ENCODE peak calls at places on chromosome 18, in eight cellular contexts. Y, W, K, N, G, U, J and M are unnamed samples.
A peak's percentile ranks its signal among the peaks of the same experiment; 100 is the strongest.

GRCh38 chr18:36449451-36449850 is 151.9 kb downstream of the FHOD3 start:
- DNase-seq in Y (no peak), W (no peak), K (no peak), N (no peak), G (no peak), U (no peak), J (no peak), M (no peak)

GRCh38 chr18:13070460-13070859 is 79.3 kb downstream of the CEP192 start:
- DNase-seq in Y (no peak), W (no peak), K (peak; percentile 39), N (no peak), G (no peak), U (no peak), J (no peak), M (no peak)

GRCh38 chr18:73597832-73598615 is 549.6 kb downstream of the FBXO15 start:
- DNase-seq in Y (peak; percentile 72), W (no peak), K (no peak), N (no peak), G (no peak), U (no peak), J (no peak), M (peak; percentile 0)

GRCh38 chr18:42514522-42514921 is 559.5 kb downstream of the PIK3C3 start:
- DNase-seq in Y (peak; percentile 26), W (no peak), K (no peak), N (no peak), G (no peak), U (no peak), J (no peak), M (no peak)

GRCh38 chr18:35993013-35993412 is 20.5 kb downstream of the RMP24 start:
- DNase-seq in Y (no peak), W (no peak), K (no peak), N (no peak), G (no peak), U (no peak), J (no peak), M (no peak)

GRCh38 chr18:77223653-77224052 is 26.0 kb upstream of the GALR1 start:
- DNase-seq in Y (peak; percentile 68), W (no peak), K (peak; percentile 51), N (peak; percentile 22), G (no peak), U (no peak), J (no peak), M (no peak)

GRCh38 chr18:2978626-2979025 is 34.3 kb downstream of the LPIN2 start:
- DNase-seq in Y (peak; percentile 78), W (no peak), K (peak; percentile 47), N (peak; percentile 25), G (no peak), U (no peak), J (no peak), M (peak; percentile 5)

GRCh38 chr18:46322941-46323340 is 218.8 kb downstream of the HAUS1 start:
- DNase-seq in Y (no peak), W (no peak), K (no peak), N (no peak), G (no peak), U (no peak), J (no peak), M (no peak)